ENCODE peak calls at places on chromosomes 12 and 14, in ten cellular contexts. D is CD8-positive, alpha-beta T cell; O is GM10248; W is activated T-helper 1 cell treated with anti-CD3 and anti-CD28 coated beads, Interleukin-2, amount 50 U/mL, for 16 hours; Y is CD4-positive, CD25-positive, alpha-beta regulatory T cell; Z is activated naive CD4-positive, alpha-beta T cell treated with Interleukin-2 at 50 U/mL for 16 hours; M is Calu3; N is activated CD4-positive, alpha-beta T cell treated with anti-CD3 and anti-CD28 coated beads, Interleukin-2, amount 50 U/mL, for 48 hours; S is body of pancreas; E is NCI-H460. A is an unnamed sample.

GRCh38 chr12:64739778-64740177 is 19.4 kb downstream of the GNS start:
- DNase-seq in N (no peak), O (no peak), M (no peak), S (no peak), E (no peak), W (no peak), Y (no peak), Z (no peak), D (no peak), A (no peak)

GRCh38 chr14:59254146-59254910 is 65.9 kb downstream of the DAAM1 start:
- DNase-seq in Z (no peak), Y (no peak), O (no peak), M (no peak), N (no peak), S (peak), D (no peak), W (no peak), E (no peak), A (peak)

GRCh38 chr12:18066666-18067065 is 23.3 kb downstream of the RERGL start:
- DNase-seq in N (no peak), O (no peak), Y (no peak), Z (no peak), E (no peak), M (no peak), S (no peak), W (no peak), D (no peak), A (no peak)

GRCh38 chr14:64806202-64806861 is 73.4 kb downstream of the SPTB start:
- DNase-seq in E (peak), Y (no peak), M (peak), N (no peak), O (no peak), D (no peak), W (no peak), Z (no peak), S (peak), A (peak)

GRCh38 chr12:21165048-21165447 is 34.1 kb downstream of the SLCO1B1 start:
- DNase-seq in W (no peak), Y (no peak), S (no peak), Z (no peak), E (no peak), O (no peak), N (no peak), D (no peak), M (no peak), A (no peak)

GRCh38 chr14:78950654-78951053 is 780.5 kb downstream of the NRXN3 start:
- DNase-seq in W (no peak), N (no peak), S (no peak), D (no peak), Y (no peak), Z (no peak), O (no peak), E (no peak), M (peak), A (no peak)

GRCh38 chr12:56630180-56630632 is at the start of gene BAZ2A:
- DNase-seq in Y (peak), D (peak), S (peak), N (peak), M (peak), Z (peak), E (peak), O (peak), W (peak), A (peak)

GRCh38 chr14:61571931-61572330 is 123.4 kb upstream of the HIF1A start:
- DNase-seq in M (no peak), Y (no peak), O (no peak), N (no peak), D (no peak), S (no peak), Z (no peak), E (no peak), W (no peak), A (no peak)

GRCh38 chr12:118467576-118467975 is 91.2 kb downstream of the SUDS3 start:
- DNase-seq in M (no peak), S (no peak), Y (no peak), N (no peak), Z (no peak), O (no peak), E (no peak), D (no peak), W (no peak), A (no peak)

GRCh38 chr14:54446201-54446693 is 5.1 kb upstream of the CNIH1 start:
- DNase-seq in Z (no peak), Y (no peak), E (no peak), S (no peak), M (peak), W (no peak), D (no peak), O (no peak), N (no peak), A (no peak)